ENCODE peak calls at places on chromosomes 11 and 22, in six cellular contexts. One of them, this sample, is unnamed.

GRCh38 chr11:93775289-93775688 is 8.8 kb upstream of the MED17 start:
- DNase-seq in kidney: no peak
- DNase-seq in tibial artery: no peak
- DNase-seq in heart left ventricle: no peak
- DNase-seq in stomach: no peak
- DNase-seq in body of pancreas: no peak
- DNase-seq in this sample: no peak

GRCh38 chr22:28969401-28970168 is 86.2 kb downstream of the ZNRF3 start:
- DNase-seq in heart left ventricle: no peak
- DNase-seq in stomach: no peak
- DNase-seq in kidney: no peak
- DNase-seq in body of pancreas: no peak
- DNase-seq in tibial artery: no peak
- DNase-seq in this sample: no peak

GRCh38 chr22:24141586-24141985 is 39.7 kb upstream of the SUSD2 start:
- DNase-seq in tibial artery: no peak
- DNase-seq in stomach: no peak
- DNase-seq in heart left ventricle: no peak
- DNase-seq in kidney: no peak
- DNase-seq in body of pancreas: no peak
- DNase-seq in this sample: no peak

GRCh38 chr22:28417426-28417825 is 262.2 kb downstream of the TTC28 start:
- DNase-seq in heart left ventricle: no peak
- DNase-seq in tibial artery: no peak
- DNase-seq in kidney: no peak
- DNase-seq in body of pancreas: no peak
- DNase-seq in stomach: no peak
- DNase-seq in this sample: no peak

GRCh38 chr11:84719935-84720577 is 907.1 kb downstream of the DLG2 start:
- DNase-seq in stomach: no peak
- DNase-seq in body of pancreas: peak
- DNase-seq in tibial artery: no peak
- DNase-seq in kidney: peak
- DNase-seq in heart left ventricle: peak
- DNase-seq in this sample: no peak

GRCh38 chr22:18066181-18066859 is 11.5 kb upstream of the PEX26 start:
- DNase-seq in stomach: no peak
- DNase-seq in heart left ventricle: no peak
- DNase-seq in tibial artery: no peak
- DNase-seq in kidney: peak
- DNase-seq in body of pancreas: no peak
- DNase-seq in this sample: no peak

GRCh38 chr22:23393721-23394320 is 186.3 kb downstream of the IGLL1 start:
- DNase-seq in tibial artery: peak
- DNase-seq in kidney: no peak
- DNase-seq in heart left ventricle: no peak
- DNase-seq in stomach: no peak
- DNase-seq in body of pancreas: no peak
- DNase-seq in this sample: no peak

GRCh38 chr11:95912902-95913560 is 10.9 kb downstream of the MTMR2 start:
- DNase-seq in kidney: no peak
- DNase-seq in body of pancreas: no peak
- DNase-seq in stomach: no peak
- DNase-seq in heart left ventricle: no peak
- DNase-seq in tibial artery: no peak
- DNase-seq in this sample: no peak

GRCh38 chr11:115215694-115216615 is 288.3 kb downstream of the CADM1 start:
- DNase-seq in body of pancreas: no peak
- DNase-seq in heart left ventricle: no peak
- DNase-seq in kidney: no peak
- DNase-seq in stomach: no peak
- DNase-seq in tibial artery: no peak
- DNase-seq in this sample: no peak

GRCh38 chr22:20550851-20551744 is 43.7 kb downstream of the MED15 start:
- DNase-seq in stomach: no peak
- DNase-seq in tibial artery: peak
- DNase-seq in heart left ventricle: no peak
- DNase-seq in kidney: no peak
- DNase-seq in body of pancreas: no peak
- DNase-seq in this sample: no peak

GRCh38 chr11:9251306-9251705 is 13.8 kb downstream of the DENND5A start:
- DNase-seq in kidney: no peak
- DNase-seq in tibial artery: no peak
- DNase-seq in heart left ventricle: no peak
- DNase-seq in body of pancreas: no peak
- DNase-seq in stomach: no peak
- DNase-seq in this sample: no peak

GRCh38 chr11:18022419-18022818 is 9.6 kb upstream of the SERGEF start:
- DNase-seq in body of pancreas: no peak
- DNase-seq in stomach: no peak
- DNase-seq in tibial artery: no peak
- DNase-seq in heart left ventricle: no peak
- DNase-seq in kidney: no peak
- DNase-seq in this sample: no peak

GRCh38 chr11:102500829-102501228 is 29.7 kb downstream of the MMP7 start:
- DNase-seq in heart left ventricle: no peak
- DNase-seq in tibial artery: no peak
- DNase-seq in body of pancreas: no peak
- DNase-seq in stomach: no peak
- DNase-seq in kidney: no peak
- DNase-seq in this sample: no peak

GRCh38 chr22:24433868-24434471 is 6.6 kb downstream of the ADORA2A start:
- DNase-seq in body of pancreas: no peak
- DNase-seq in stomach: no peak
- DNase-seq in heart left ventricle: no peak
- DNase-seq in tibial artery: no peak
- DNase-seq in kidney: peak
- DNase-seq in this sample: no peak

GRCh38 chr11:126129681-126130671 is 67.3 kb upstream of the CDON start:
- DNase-seq in body of pancreas: no peak
- DNase-seq in tibial artery: no peak
- DNase-seq in kidney: no peak
- DNase-seq in heart left ventricle: no peak
- DNase-seq in stomach: no peak
- DNase-seq in this sample: no peak

GRCh38 chr11:104609297-104609696 is 289.0 kb downstream of the CASP12 start:
- DNase-seq in tibial artery: no peak
- DNase-seq in body of pancreas: peak
- DNase-seq in stomach: no peak
- DNase-seq in kidney: no peak
- DNase-seq in heart left ventricle: peak
- DNase-seq in this sample: no peak

GRCh38 chr11:67354314-67355022 is 1.1 kb upstream of the POLD4 start:
- DNase-seq in stomach: peak
- DNase-seq in tibial artery: peak
- DNase-seq in kidney: peak
- DNase-seq in body of pancreas: peak
- DNase-seq in heart left ventricle: peak
- DNase-seq in this sample: no peak
- TF ChIP-seq CTCF in stomach: no peak
- TF ChIP-seq CTCF in tibial artery: no peak
- TF ChIP-seq CTCF in kidney: no peak
- TF ChIP-seq CTCF in body of pancreas: no peak
- TF ChIP-seq CTCF in heart left ventricle: peak
- TF ChIP-seq CTCF in this sample: no peak

GRCh38 chr22:47013861-47014635 is 251.6 kb downstream of the TBC1D22A start:
- DNase-seq in kidney: peak
- DNase-seq in body of pancreas: no peak
- DNase-seq in heart left ventricle: no peak
- DNase-seq in tibial artery: no peak
- DNase-seq in stomach: peak
- DNase-seq in this sample: no peak

GRCh38 chr22:47014636-47014930 is 252.1 kb downstream of the TBC1D22A start:
- DNase-seq in heart left ventricle: no peak
- DNase-seq in stomach: peak
- DNase-seq in kidney: peak
- DNase-seq in body of pancreas: no peak
- DNase-seq in tibial artery: no peak
- DNase-seq in this sample: no peak

GRCh38 chr22:47011131-47011854 is 248.8 kb downstream of the TBC1D22A start:
- DNase-seq in body of pancreas: no peak
- DNase-seq in heart left ventricle: no peak
- DNase-seq in stomach: no peak
- DNase-seq in kidney: peak
- DNase-seq in tibial artery: no peak
- DNase-seq in this sample: no peak

GRCh38 chr22:47014946-47015345 is 252.5 kb downstream of the TBC1D22A start:
- DNase-seq in heart left ventricle: no peak
- DNase-seq in kidney: no peak
- DNase-seq in body of pancreas: no peak
- DNase-seq in stomach: peak
- DNase-seq in tibial artery: no peak
- DNase-seq in this sample: no peak

GRCh38 chr22:47012589-47013365 is 250.3 kb downstream of the TBC1D22A start:
- DNase-seq in stomach: no peak
- DNase-seq in tibial artery: no peak
- DNase-seq in body of pancreas: no peak
- DNase-seq in heart left ventricle: no peak
- DNase-seq in kidney: peak
- DNase-seq in this sample: no peak
- TF ChIP-seq CTCF in stomach: no peak
- TF ChIP-seq CTCF in tibial artery: no peak
- TF ChIP-seq CTCF in body of pancreas: no peak
- TF ChIP-seq CTCF in heart left ventricle: no peak
- TF ChIP-seq CTCF in kidney: no peak
- TF ChIP-seq CTCF in this sample: peak

DNA sequence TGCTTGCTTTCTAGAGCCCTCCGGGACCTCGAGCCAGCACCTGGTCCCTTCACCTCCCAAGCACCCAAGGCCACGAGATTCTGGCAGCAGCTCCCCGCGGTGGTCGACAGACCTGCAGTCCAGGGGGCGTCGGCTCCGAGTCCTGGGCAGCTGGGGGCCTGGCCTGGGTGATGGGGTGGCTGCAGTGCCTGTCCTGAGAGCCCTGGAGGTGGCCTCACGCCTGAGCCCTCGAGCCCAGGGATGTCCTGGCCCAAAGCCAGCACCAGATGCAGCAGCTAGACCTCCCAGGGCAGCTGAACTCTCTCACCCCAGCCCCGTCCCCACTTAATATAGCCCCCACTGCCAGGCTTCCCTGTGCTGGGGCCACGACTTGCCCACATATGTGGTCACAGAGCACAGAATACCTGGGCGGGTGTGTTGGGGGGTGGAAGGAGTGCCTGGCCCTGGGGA is 6.6 kb downstream of the LMNTD2 start:
- DNase-seq in body of pancreas: no peak
- DNase-seq in kidney: no peak
- DNase-seq in stomach: no peak
- DNase-seq in heart left ventricle: no peak
- DNase-seq in tibial artery: no peak
- DNase-seq in this sample: no peak
- TF ChIP-seq CTCF in body of pancreas: no peak
- TF ChIP-seq CTCF in kidney: no peak
- TF ChIP-seq CTCF in stomach: no peak
- TF ChIP-seq CTCF in heart left ventricle: no peak
- TF ChIP-seq CTCF in tibial artery: no peak
- TF ChIP-seq CTCF in this sample: no peak

DNA sequence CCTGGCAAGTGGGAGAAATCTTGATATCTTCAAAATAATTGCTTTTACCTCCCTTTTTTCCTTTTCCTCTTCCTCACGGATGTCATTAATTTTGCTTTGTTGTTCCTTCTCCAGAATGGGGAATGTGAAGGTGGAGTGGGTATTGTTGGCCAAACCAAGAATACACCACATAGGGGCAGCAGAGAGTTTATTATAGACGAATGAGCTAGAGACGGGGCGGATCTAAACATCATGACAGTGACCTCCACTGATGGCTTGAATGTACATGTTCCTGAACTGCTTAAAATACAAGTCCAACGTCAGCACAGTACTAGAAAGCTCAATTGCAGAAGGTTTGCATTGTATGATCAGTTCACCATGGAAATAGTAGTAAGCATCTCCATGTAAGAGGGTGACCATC is 122.3 kb upstream of the SNX19 start:
- DNase-seq in heart left ventricle: no peak
- DNase-seq in stomach: no peak
- DNase-seq in body of pancreas: no peak
- DNase-seq in tibial artery: no peak
- DNase-seq in kidney: no peak
- DNase-seq in this sample: no peak
- TF ChIP-seq CTCF in heart left ventricle: no peak
- TF ChIP-seq CTCF in stomach: no peak
- TF ChIP-seq CTCF in body of pancreas: no peak
- TF ChIP-seq CTCF in tibial artery: no peak
- TF ChIP-seq CTCF in kidney: no peak
- TF ChIP-seq CTCF in this sample: peak